ENCODE peak calls at places on chromosome 2, in four cellular contexts. N is lower lobe of right lung, F is left ventricle myocardium inferior, I is heart right ventricle. L is an unnamed sample.

GRCh38 chr2:151757861-151758260 is 23.6 kb upstream of the NEB start:
- DNase-seq in N (no peak), F (no peak), I (no peak), L (no peak)

GRCh38 chr2:30731248-30731647 is 76.0 kb downstream of the CAPN13 start:
- DNase-seq in N (no peak), F (no peak), I (no peak), L (no peak)

GRCh38 chr2:10839813-10840212 is 27.2 kb upstream of the PDIA6 start:
- DNase-seq in N (no peak), F (no peak), I (no peak), L (no peak)

GRCh38 chr2:209666296-209666695 is 105.3 kb upstream of the UNC80 start:
- DNase-seq in N (no peak), F (no peak), I (no peak), L (no peak)

GRCh38 chr2:30978044-30978443 is 160.2 kb downstream of the GALNT14 start:
- DNase-seq in N (no peak), F (no peak), I (no peak), L (no peak)

GRCh38 chr2:12316464-12316863 is 400.3 kb upstream of the TRIB2 start:
- DNase-seq in N (no peak), F (no peak), I (no peak), L (no peak)

GRCh38 chr2:239114616-239115265 is 266.9 kb downstream of the TWIST2 start:
- DNase-seq in N (no peak), F (no peak), I (no peak), L (peak)

GRCh38 chr2:135913726-135914365 is 37.6 kb upstream of the MCM6 start:
- DNase-seq in N (no peak), F (no peak), I (peak), L (no peak)

GRCh38 chr2:38720613-38721241 is 30.4 kb downstream of the SRSF7 start:
- DNase-seq in N (peak), F (peak), I (peak), L (peak)

GRCh38 chr2:156892449-156893335 is 364.8 kb upstream of the GALNT5 start:
- DNase-seq in N (no peak), F (no peak), I (no peak), L (no peak)

GRCh38 chr2:141029424-141030078 is 1101.3 kb downstream of the LRP1B start:
- DNase-seq in N (no peak), F (no peak), I (no peak), L (peak)

GRCh38 chr2:181627545-181627944 is 29.4 kb downstream of the CERKL start:
- DNase-seq in N (no peak), F (no peak), I (no peak), L (no peak)

GRCh38 chr2:50751255-50752069 is 280.5 kb downstream of the NRXN1 start:
- DNase-seq in N (no peak), F (no peak), I (no peak), L (no peak)

GRCh38 chr2:189959450-189959849 is 103.1 kb downstream of the MSTN start:
- DNase-seq in N (no peak), F (no peak), I (no peak), L (no peak)

GRCh38 chr2:181785677-181786344 is 105.5 kb upstream of the NEUROD1 start:
- DNase-seq in N (no peak), F (no peak), I (no peak), L (no peak)

GRCh38 chr2:42999856-43000241 is 207.5 kb upstream of the HAAO start:
- DNase-seq in N (no peak), F (no peak), I (no peak), L (no peak)

GRCh38 chr2:235630723-235631122 is 136.9 kb downstream of the AGAP1 start:
- DNase-seq in N (no peak), F (no peak), I (no peak), L (no peak)

GRCh38 chr2:167550448-167550847 is 662.2 kb downstream of the XIRP2 start:
- DNase-seq in N (no peak), F (no peak), I (no peak), L (no peak)

GRCh38 chr2:237859082-237859433 is 365 bp upstream of the RAMP1 start:
- DNase-seq in N (no peak), F (no peak), I (no peak), L (no peak)

GRCh38 chr2:47119001-47119400 is 36.1 kb downstream of the STPG4 start:
- DNase-seq in N (no peak), F (no peak), I (no peak), L (no peak)

GRCh38 chr2:177432703-177433102 is 40.1 kb downstream of the AGPS start:
- DNase-seq in N (no peak), F (no peak), I (no peak), L (no peak)

GRCh38 chr2:152025678-152026287 is 73.1 kb downstream of the CACNB4 start:
- DNase-seq in N (peak), F (peak), I (peak), L (peak)

GRCh38 chr2:221518201-221518936 is 53.7 kb downstream of the EPHA4 start:
- DNase-seq in N (no peak), F (no peak), I (no peak), L (no peak)

GRCh38 chr2:236735742-236736360 is 166.2 kb downstream of the ACKR3 start:
- DNase-seq in N (no peak), F (no peak), I (no peak), L (no peak)

GRCh38 chr2:68253211-68254068 is 1.1 kb upstream of the PPP3R1 start:
- DNase-seq in N (no peak), F (no peak), I (peak), L (no peak)

GRCh38 chr2:110827518-110827917 is 95.1 kb downstream of the ACOXL start:
- DNase-seq in N (no peak), F (no peak), I (no peak), L (no peak)
- H3K27ac ChIP-seq in N (no peak), F (no peak), I (no peak), L (no peak)

GRCh38 chr2:233461481-233461891 is 105.1 kb downstream of the USP40 start:
- DNase-seq in N (peak), F (no peak), I (no peak), L (no peak)
- H3K27ac ChIP-seq in N (no peak), F (no peak), I (no peak), L (peak)

DNA sequence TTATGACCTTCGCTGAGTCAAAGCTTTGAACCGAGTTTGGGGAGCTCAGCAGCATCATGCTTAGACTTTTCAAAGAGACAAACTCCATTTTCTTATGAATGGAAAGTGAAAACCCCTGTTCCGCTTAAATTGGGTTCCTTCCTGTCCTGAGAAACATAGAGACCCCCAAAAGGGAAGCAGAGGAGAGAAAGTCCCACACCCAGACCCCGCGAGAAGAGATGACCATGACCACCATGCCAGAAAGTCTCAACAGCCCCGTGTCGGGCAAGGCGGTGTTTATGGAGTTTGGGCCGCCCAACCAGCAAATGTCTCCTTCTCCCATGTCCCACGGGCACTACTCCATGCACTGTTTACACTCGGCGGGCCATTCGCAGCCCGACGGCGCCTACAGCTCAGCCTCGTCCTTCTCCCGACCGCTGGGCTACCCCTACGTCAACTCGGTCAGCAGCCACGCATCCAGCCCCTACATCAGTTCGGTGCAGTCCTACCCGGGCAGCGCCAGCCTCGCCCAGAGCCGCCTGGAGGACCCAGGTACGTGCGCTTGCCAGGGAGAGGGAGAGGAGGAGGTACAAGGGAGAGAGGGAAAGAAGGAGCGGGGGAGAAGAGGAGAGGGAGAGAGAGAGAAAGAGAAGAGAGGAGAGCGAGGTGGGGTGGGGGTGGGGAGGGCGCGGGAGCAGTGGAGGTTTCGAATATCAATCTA is at the start of gene DLX1:
- DNase-seq in N (no peak), F (no peak), I (no peak), L (no peak)
- H3K27ac ChIP-seq in N (no peak), F (no peak), I (no peak), L (no peak)

DNA sequence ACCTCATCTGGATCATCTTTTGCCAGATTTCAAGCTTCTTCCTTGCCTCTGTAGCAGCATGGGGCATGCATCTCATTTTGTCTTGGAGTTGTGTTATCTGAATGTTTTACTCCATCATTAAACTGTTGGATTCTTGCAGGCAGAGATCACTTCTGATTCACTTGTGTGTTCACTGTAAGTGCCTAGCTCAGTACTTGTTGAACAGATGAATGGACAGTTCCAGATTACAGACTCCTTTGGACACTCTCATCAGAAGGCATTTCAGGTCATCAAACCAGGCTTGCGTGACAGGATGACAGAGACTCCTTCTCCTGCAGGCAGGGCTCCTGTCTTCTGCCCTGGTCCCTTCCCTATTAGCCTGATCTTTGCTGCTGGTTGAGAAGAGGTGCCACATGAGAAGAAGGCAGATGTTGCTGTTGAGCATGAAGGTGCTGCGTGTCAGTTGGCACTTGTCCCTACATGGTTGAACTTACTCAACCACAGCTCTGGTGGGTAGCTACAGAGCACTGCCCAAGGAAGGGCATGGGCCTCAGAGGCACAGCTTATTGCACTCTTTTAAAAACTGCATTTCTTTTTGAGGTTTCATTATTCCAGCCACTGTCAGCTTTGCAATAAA is 58.9 kb downstream of the INPP4A start:
- DNase-seq in N (no peak), F (no peak), I (no peak), L (no peak)
- H3K27ac ChIP-seq in N (no peak), F (peak), I (peak), L (peak)

L was measured in substantia nigra.